ENCODE peak calls at places on chromosomes 2 and 18, in five cellular contexts. Y, E, W, O and S are unnamed samples.

GRCh38 chr2:214135966-214136365 is 274.9 kb upstream of the VWC2L start:
- DNase-seq in Y (no peak), E (no peak), W (no peak), O (no peak), S (no peak)

GRCh38 chr2:238082858-238083257 is 17.3 kb upstream of the ESPNL start:
- DNase-seq in Y (no peak), E (no peak), W (no peak), O (no peak), S (no peak)

GRCh38 chr2:238985036-238985729 is 137.3 kb downstream of the TWIST2 start:
- DNase-seq in Y (peak; percentile 38), E (no peak), W (no peak), O (no peak), S (no peak)

GRCh38 chr2:148658807-148659722 is 14.5 kb downstream of the EPC2 start:
- DNase-seq in Y (no peak), E (peak; percentile 54), W (peak; percentile 22), O (no peak), S (no peak)

GRCh38 chr18:51425889-51426288 is 228.4 kb upstream of the MEX3C start:
- DNase-seq in Y (no peak), E (peak; percentile 32), W (peak; percentile 16), O (no peak), S (no peak)

GRCh38 chr2:182522428-182522896 is 95.6 kb upstream of the PDE1A start:
- DNase-seq in Y (no peak), E (peak; percentile 34), W (no peak), O (no peak), S (no peak)

GRCh38 chr2:24045511-24046508 is 1.4 kb downstream of the WDCP start:
- DNase-seq in Y (no peak), E (no peak), W (no peak), O (no peak), S (no peak)

GRCh38 chr2:55986700-55987440 is 63.3 kb upstream of the EFEMP1 start:
- DNase-seq in Y (no peak), E (peak; percentile 48), W (no peak), O (no peak), S (no peak)

GRCh38 chr2:106065268-106065982 is 128.7 kb downstream of the UXS1 start:
- DNase-seq in Y (no peak), E (peak; percentile 13), W (no peak), O (no peak), S (no peak)

GRCh38 chr2:241000831-241001321 is 2.5 kb downstream of the SNED1 start:
- DNase-seq in Y (peak; percentile 64), E (no peak), W (no peak), O (no peak), S (no peak)

GRCh38 chr2:135490381-135490780 is 40.6 kb downstream of the ZRANB3 start:
- DNase-seq in Y (no peak), E (no peak), W (no peak), O (no peak), S (no peak)

GRCh38 chr2:65991332-65991731 is 443.6 kb upstream of the MEIS1 start:
- DNase-seq in Y (no peak), E (no peak), W (no peak), O (no peak), S (no peak)

GRCh38 chr2:68936462-68936861 is 16.2 kb downstream of the GKN2 start:
- DNase-seq in Y (no peak), E (peak; percentile 52), W (no peak), O (peak; percentile 56), S (no peak)

GRCh38 chr2:201575971-201576370 is 67.3 kb downstream of the TMEM237 start:
- DNase-seq in Y (no peak), E (no peak), W (no peak), O (no peak), S (no peak)

GRCh38 chr2:234747833-234748559 is 203.8 kb upstream of the SH3BP4 start:
- DNase-seq in Y (no peak), E (no peak), W (no peak), O (no peak), S (no peak)

GRCh38 chr2:175293776-175294175 is 112.3 kb upstream of the ATP5MC3 start:
- DNase-seq in Y (no peak), E (no peak), W (no peak), O (no peak), S (no peak)

GRCh38 chr2:30346475-30347169 is 100.4 kb upstream of the LCLAT1 start:
- DNase-seq in Y (peak; percentile 92), E (peak; percentile 40), W (no peak), O (no peak), S (no peak)

GRCh38 chr2:161045726-161046125 is 114.5 kb upstream of the TANK start:
- DNase-seq in Y (no peak), E (no peak), W (no peak), O (no peak), S (no peak)

GRCh38 chr18:56019156-56019555 is 431.2 kb upstream of the TCF4 start:
- DNase-seq in Y (no peak), E (no peak), W (no peak), O (no peak), S (no peak)

GRCh38 chr2:235098273-235098672 is 146.5 kb downstream of the SH3BP4 start:
- DNase-seq in Y (no peak), E (no peak), W (peak; percentile 60), O (no peak), S (no peak)

GRCh38 chr18:23593720-23594119 is 7.4 kb upstream of the NPC1 start:
- DNase-seq in Y (no peak), E (peak; percentile 78), W (peak; percentile 72), O (peak; percentile 65), S (no peak)

GRCh38 chr2:195318440-195319111 is 338.4 kb upstream of the SLC39A10 start:
- DNase-seq in Y (no peak), E (peak; percentile 63), W (peak; percentile 56), O (no peak), S (no peak)

GRCh38 chr2:58870704-58871103 is 629.6 kb upstream of the FANCL start:
- DNase-seq in Y (no peak), E (no peak), W (peak; percentile 35), O (no peak), S (no peak)

GRCh38 chr2:196449083-196449482 is 190.4 kb upstream of the CCDC150 start:
- DNase-seq in Y (no peak), E (no peak), W (no peak), O (no peak), S (no peak)

GRCh38 chr2:134838143-134838620 is at the start of gene ACMSD:
- DNase-seq in Y (no peak), E (no peak), W (no peak), O (no peak), S (no peak)

GRCh38 chr2:11899264-11899818 is 152.9 kb downstream of the LPIN1 start:
- DNase-seq in Y (no peak), E (peak; percentile 50), W (no peak), O (peak; percentile 2), S (no peak)

GRCh38 chr2:100513650-100514049 is 43.4 kb downstream of the NMS start:
- DNase-seq in Y (no peak), E (peak; percentile 4), W (no peak), O (no peak), S (no peak)

GRCh38 chr2:218877891-218878290 is 2.8 kb upstream of the WNT10A start:
- DNase-seq in Y (no peak), E (no peak), W (no peak), O (no peak), S (no peak)
- H3K4me1 ChIP-seq in Y (peaks cover 34% of the 10 kb centered on the region), E (peaks cover 4% of the 10 kb centered on the region), W (peaks cover 9% of the 10 kb centered on the region), O (peaks cover 30% of the 10 kb centered on the region), S (peaks cover 26% of the 10 kb centered on the region)

GRCh38 chr18:50262977-50263376 is 3.3 kb downstream of the CFAP53 start:
- DNase-seq in Y (no peak), E (no peak), W (no peak), O (no peak), S (no peak)

GRCh38 chr18:50266248-50266704 is at the start of gene CFAP53:
- DNase-seq in Y (peak; percentile 94), E (peak; percentile 93), W (peak; percentile 85), O (no peak), S (peak; percentile 98)

GRCh38 chr18:50272593-50272992 is 6.3 kb upstream of the CFAP53 start:
- DNase-seq in Y (no peak), E (no peak), W (no peak), O (no peak), S (no peak)

GRCh38 chr18:50273203-50274043 is 7.1 kb upstream of the CFAP53 start:
- DNase-seq in Y (no peak), E (no peak), W (no peak), O (no peak), S (peak; percentile 61)

DNA sequence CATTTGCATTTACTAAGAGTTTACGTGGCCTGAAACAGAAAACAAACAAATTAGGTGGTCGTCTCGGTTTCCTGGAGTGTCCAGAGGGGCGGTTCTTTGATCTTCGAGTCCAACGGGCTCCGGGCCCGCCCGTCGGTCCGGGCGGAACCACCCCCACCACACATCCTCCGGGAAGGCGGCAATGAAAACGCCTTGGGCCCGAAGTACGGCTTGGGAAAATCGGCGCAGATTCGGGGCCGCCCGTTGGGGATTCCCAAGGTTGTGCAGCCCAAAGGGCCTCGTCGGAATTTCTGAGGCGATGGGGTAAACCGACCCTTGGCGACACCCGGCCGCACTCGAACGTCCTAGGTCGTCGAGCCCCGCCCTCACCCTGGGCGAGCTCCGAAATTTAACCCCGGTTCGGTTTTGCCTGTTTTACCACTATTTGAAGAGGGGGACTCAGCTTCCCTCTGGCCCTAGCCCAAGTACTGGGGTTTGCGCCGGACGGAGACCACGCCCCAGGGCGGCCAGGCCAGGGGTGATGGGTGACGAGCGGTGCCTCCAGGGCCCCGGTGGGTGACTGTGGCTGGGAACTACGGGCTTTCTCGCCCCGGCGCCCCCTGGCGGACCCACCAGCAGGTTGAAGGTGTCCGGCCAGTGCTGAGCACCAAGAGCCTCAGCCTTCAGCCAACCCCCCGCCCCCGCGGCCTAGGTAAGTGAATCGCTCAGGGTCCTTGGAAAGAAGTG is 1.9 kb upstream of the CFAP53 start:
- DNase-seq in Y (peak; percentile 89), E (peak; percentile 80), W (peak; percentile 80), O (no peak), S (peak; percentile 97)
- H3K4me3 ChIP-seq in Y (peak overlapping the region; percentile 63), E (no peak overlapping the region), W (peak overlapping the region; percentile 43), O (peak overlapping the region; percentile 19), S (peak overlapping the region; percentile 50)

DNA sequence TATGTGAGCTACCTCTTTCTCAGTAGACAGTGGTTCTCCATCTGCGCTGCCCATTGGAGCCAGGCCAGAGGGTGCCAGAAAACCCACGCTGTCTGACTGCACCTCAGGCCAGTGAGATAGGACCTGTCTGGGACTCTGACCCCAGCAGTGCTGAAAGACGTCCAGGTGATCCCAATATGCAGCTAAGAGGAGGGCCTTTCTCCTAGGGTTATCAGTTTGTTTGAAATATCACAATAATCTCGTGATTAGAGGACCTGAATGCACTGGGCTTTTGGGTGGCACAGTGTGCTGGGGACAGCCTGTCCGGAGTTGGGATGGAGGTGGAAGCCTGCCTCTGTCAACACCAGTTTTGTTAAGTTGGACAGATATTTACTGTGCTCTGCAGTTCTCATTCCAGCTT is 216.3 kb downstream of the LDLRAD4 start:
- DNase-seq in Y (peak; percentile 53), E (no peak), W (no peak), O (no peak), S (no peak)
- H3K27ac ChIP-seq in Y (peak overlapping the region; percentile 74), E (no peak overlapping the region), W (peak overlapping the region; percentile 55), O (no peak overlapping the region), S (no peak overlapping the region)

GRCh38 chr2:62195421-62196277 is at the start of gene B3GNT2:
- DNase-seq in Y (peak; percentile 88), E (peak; percentile 82), W (peak; percentile 70), O (no peak), S (peak; percentile 95)

GRCh38 chr2:62198237-62198633 is 2.3 kb downstream of the B3GNT2 start:
- DNase-seq in Y (no peak), E (no peak), W (no peak), O (no peak), S (no peak)

GRCh38 chr2:62197609-62198236 is 1.8 kb downstream of the B3GNT2 start:
- DNase-seq in Y (no peak), E (no peak), W (no peak), O (no peak), S (peak; percentile 70)

GRCh38 chr2:62196278-62196901 is 475 bp downstream of the B3GNT2 start:
- DNase-seq in Y (peak; percentile 79), E (no peak), W (peak; percentile 65), O (no peak), S (peak; percentile 69)

GRCh38 chr2:62197017-62197586 is 1.2 kb downstream of the B3GNT2 start:
- DNase-seq in Y (peak; percentile 69), E (no peak), W (no peak), O (no peak), S (peak; percentile 83)
- H3K4me1 ChIP-seq in Y (peaks cover 41% of the 10 kb centered on the region), E (peaks cover 5% of the 10 kb centered on the region), W (peaks cover 30% of the 10 kb centered on the region), O (peaks cover 16% of the 10 kb centered on the region), S (peaks cover 28% of the 10 kb centered on the region)